ENCODE peak calls at places on chromosomes 3 and 15, in four cellular contexts. One of them, this sample, is unnamed.

GRCh38 chr3:87958289-87958688 is 100.5 kb downstream of the CGGBP1 start:
- DNase-seq in GM06990: no peak
- DNase-seq in WTC11: no peak
- DNase-seq in SK-N-SH: no peak
- DNase-seq in this sample: no peak

GRCh38 chr15:96261575-96262034 is 68.9 kb upstream of the NR2F2 start:
- DNase-seq in SK-N-SH: no peak
- DNase-seq in GM06990: peak; percentile 17
- DNase-seq in WTC11: no peak
- DNase-seq in this sample: no peak

GRCh38 chr15:52493968-52494367 is 34.7 kb downstream of the MYO5A start:
- DNase-seq in WTC11: no peak
- DNase-seq in SK-N-SH: no peak
- DNase-seq in GM06990: no peak
- DNase-seq in this sample: no peak

GRCh38 chr3:186930639-186931486 is 537 bp downstream of the ST6GAL1 start:
- DNase-seq in GM06990: peak; percentile 83
- DNase-seq in SK-N-SH: peak; percentile 73
- DNase-seq in WTC11: peak; percentile 87
- DNase-seq in this sample: peak; percentile 81

GRCh38 chr15:24394303-24394702 is 281.3 kb upstream of the NPAP1 start:
- DNase-seq in SK-N-SH: no peak
- DNase-seq in WTC11: no peak
- DNase-seq in GM06990: no peak
- DNase-seq in this sample: no peak

GRCh38 chr3:194148383-194148782 is 12.4 kb downstream of the HES1 start:
- DNase-seq in WTC11: no peak
- DNase-seq in GM06990: no peak
- DNase-seq in SK-N-SH: peak; percentile 32
- DNase-seq in this sample: no peak

GRCh38 chr3:9886328-9886727 is 4.1 kb upstream of the JAGN1 start:
- DNase-seq in GM06990: no peak
- DNase-seq in WTC11: no peak
- DNase-seq in SK-N-SH: no peak
- DNase-seq in this sample: no peak

GRCh38 chr3:50156991-50157493 is 1.9 kb downstream of the SEMA3F start:
- DNase-seq in GM06990: no peak
- DNase-seq in SK-N-SH: no peak
- DNase-seq in WTC11: peak; percentile 54
- DNase-seq in this sample: no peak

GRCh38 chr3:108342829-108343478 is 46.6 kb downstream of the HHLA2 start:
- DNase-seq in SK-N-SH: no peak
- DNase-seq in WTC11: no peak
- DNase-seq in GM06990: peak; percentile 59
- DNase-seq in this sample: no peak

GRCh38 chr3:134074790-134075567 is 45.3 kb upstream of the SLCO2A1 start:
- DNase-seq in GM06990: no peak
- DNase-seq in SK-N-SH: no peak
- DNase-seq in WTC11: no peak
- DNase-seq in this sample: no peak

GRCh38 chr3:93906245-93906644 is 67.5 kb downstream of the PROS1 start:
- DNase-seq in GM06990: no peak
- DNase-seq in WTC11: no peak
- DNase-seq in SK-N-SH: peak; percentile 14
- DNase-seq in this sample: no peak

GRCh38 chr3:78338405-78338804 is 1298.5 kb downstream of the ROBO2 start:
- DNase-seq in GM06990: no peak
- DNase-seq in WTC11: no peak
- DNase-seq in SK-N-SH: no peak
- DNase-seq in this sample: peak; percentile 33

GRCh38 chr3:148789156-148789555 is 38.5 kb upstream of the CPB1 start:
- DNase-seq in GM06990: no peak
- DNase-seq in SK-N-SH: no peak
- DNase-seq in WTC11: no peak
- DNase-seq in this sample: no peak

GRCh38 chr3:31624054-31624709 is 91.5 kb downstream of the STT3B start:
- DNase-seq in WTC11: no peak
- DNase-seq in GM06990: no peak
- DNase-seq in SK-N-SH: no peak
- DNase-seq in this sample: no peak

GRCh38 chr3:69699183-69699582 is 40.1 kb upstream of the MITF start:
- DNase-seq in SK-N-SH: no peak
- DNase-seq in WTC11: no peak
- DNase-seq in GM06990: no peak
- DNase-seq in this sample: no peak

GRCh38 chr3:142993958-142994442 is 7.4 kb upstream of the U2SURP start:
- DNase-seq in GM06990: no peak
- DNase-seq in WTC11: peak; percentile 58
- DNase-seq in SK-N-SH: peak; percentile 69
- DNase-seq in this sample: peak; percentile 74

GRCh38 chr3:196694202-196694638 is 17.8 kb downstream of the CEP19 start:
- DNase-seq in WTC11: no peak
- DNase-seq in GM06990: no peak
- DNase-seq in SK-N-SH: peak; percentile 51
- DNase-seq in this sample: peak; percentile 61

GRCh38 chr3:170714562-170715535 is 129.0 kb upstream of the SLC7A14 start:
- DNase-seq in SK-N-SH: no peak
- DNase-seq in WTC11: no peak
- DNase-seq in GM06990: no peak
- DNase-seq in this sample: no peak

GRCh38 chr3:107024481-107025153 is 352.6 kb upstream of the CCDC54 start:
- DNase-seq in GM06990: no peak
- DNase-seq in SK-N-SH: peak; percentile 41
- DNase-seq in WTC11: no peak
- DNase-seq in this sample: no peak

GRCh38 chr3:48979451-48979850 is 10.6 kb upstream of the P4HTM start:
- DNase-seq in WTC11: no peak
- DNase-seq in SK-N-SH: no peak
- DNase-seq in GM06990: no peak
- DNase-seq in this sample: no peak

GRCh38 chr15:41876689-41877088 is 17.2 kb downstream of the SPTBN5 start:
- DNase-seq in WTC11: no peak
- DNase-seq in GM06990: no peak
- DNase-seq in SK-N-SH: peak; percentile 60
- DNase-seq in this sample: no peak

GRCh38 chr3:155302891-155303290 is 9.4 kb upstream of the STRIT1 start:
- DNase-seq in GM06990: no peak
- DNase-seq in SK-N-SH: no peak
- DNase-seq in WTC11: no peak
- DNase-seq in this sample: no peak

GRCh38 chr15:23855947-23856346 is 168.8 kb upstream of the NDN start:
- DNase-seq in SK-N-SH: no peak
- DNase-seq in WTC11: no peak
- DNase-seq in GM06990: no peak
- DNase-seq in this sample: no peak

GRCh38 chr15:60444289-60444912 is 34.5 kb downstream of the ICE2 start:
- DNase-seq in WTC11: no peak
- DNase-seq in SK-N-SH: peak; percentile 10
- DNase-seq in GM06990: no peak
- DNase-seq in this sample: no peak

GRCh38 chr3:107198522-107199271 is 178.5 kb upstream of the CCDC54 start:
- DNase-seq in WTC11: no peak
- DNase-seq in SK-N-SH: no peak
- DNase-seq in GM06990: no peak
- DNase-seq in this sample: no peak

GRCh38 chr3:157333551-157333991 is 103.1 kb upstream of the PTX3 start:
- DNase-seq in GM06990: no peak
- DNase-seq in WTC11: no peak
- DNase-seq in SK-N-SH: no peak
- DNase-seq in this sample: no peak

GRCh38 chr3:195154793-195155535 is 116.0 kb downstream of the XXYLT1 start:
- DNase-seq in GM06990: peak; percentile 64
- DNase-seq in WTC11: no peak
- DNase-seq in SK-N-SH: peak; percentile 86
- DNase-seq in this sample: peak; percentile 77

DNA sequence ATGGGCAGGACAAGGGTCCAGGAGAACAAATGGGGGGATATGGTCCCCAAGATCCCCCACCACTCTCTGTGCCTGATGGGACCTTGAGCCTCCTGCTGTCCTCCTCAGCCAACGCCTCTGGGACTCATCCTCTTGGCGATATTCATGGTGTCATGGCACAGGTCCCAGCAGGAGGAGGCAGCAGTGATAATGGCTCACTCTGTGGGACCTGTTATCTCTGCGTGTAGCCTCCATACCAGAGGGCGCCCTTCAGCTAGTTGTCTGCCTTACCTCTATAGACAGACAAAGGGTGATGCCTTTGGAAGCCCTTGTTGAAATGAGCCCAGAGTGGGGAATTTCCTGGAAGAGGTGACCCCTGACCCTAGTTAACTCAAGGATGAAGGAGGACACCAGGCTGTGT is 7.4 kb downstream of the ZBTB47 start:
- DNase-seq in WTC11: no peak
- DNase-seq in GM06990: no peak
- DNase-seq in SK-N-SH: no peak
- DNase-seq in this sample: peak; percentile 57
- TF ChIP-seq CTCF in WTC11: no peak
- TF ChIP-seq CTCF in GM06990: peak; percentile 35
- TF ChIP-seq CTCF in SK-N-SH: no peak
- TF ChIP-seq CTCF in this sample: peak; percentile 10

GRCh38 chr15:56261854-56262509 is 18.3 kb upstream of the RFX7 start:
- DNase-seq in GM06990: no peak
- DNase-seq in SK-N-SH: no peak
- DNase-seq in WTC11: no peak
- DNase-seq in this sample: no peak
- TF ChIP-seq CTCF in GM06990: no peak
- TF ChIP-seq CTCF in SK-N-SH: no peak
- TF ChIP-seq CTCF in WTC11: no peak
- TF ChIP-seq CTCF in this sample: no peak

DNA sequence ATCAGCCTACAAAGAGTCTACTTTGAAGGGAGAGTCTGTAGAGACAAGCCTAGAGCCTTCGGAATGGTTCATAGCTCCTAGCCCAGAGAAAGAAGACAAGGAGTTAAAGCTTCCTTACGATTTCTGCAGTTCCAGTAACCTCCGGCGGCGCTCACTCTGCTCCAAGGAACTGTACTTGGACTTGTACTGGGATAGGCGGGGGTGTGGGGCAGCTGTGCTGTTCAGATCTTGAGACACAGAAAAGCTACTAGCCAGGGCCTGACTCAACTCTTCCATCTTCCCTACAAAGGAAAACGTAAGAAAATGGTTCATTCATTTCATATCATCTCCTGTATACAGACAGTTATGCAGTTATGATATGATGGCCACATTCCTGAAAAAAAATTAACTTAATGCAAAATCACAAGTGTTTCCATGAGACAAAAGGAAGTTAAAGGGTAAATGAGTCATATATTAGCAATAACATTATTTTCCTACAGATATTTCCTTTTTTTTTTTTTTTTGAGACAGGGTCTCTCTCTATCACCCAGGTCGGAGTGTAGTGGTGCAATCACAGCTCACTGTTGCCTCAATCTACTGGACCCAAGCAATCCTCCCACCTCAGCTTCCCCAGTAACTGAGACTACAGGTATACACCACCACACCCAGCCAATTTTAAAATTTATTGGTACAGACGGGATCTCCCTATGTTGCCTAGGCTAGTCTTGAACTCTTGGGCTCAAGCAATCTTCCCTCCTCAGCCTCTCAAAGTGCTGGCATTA is 4.6 kb downstream of the SNUPN start:
- DNase-seq in WTC11: no peak
- DNase-seq in GM06990: no peak
- DNase-seq in SK-N-SH: no peak
- DNase-seq in this sample: no peak
- TF ChIP-seq CTCF in WTC11: no peak
- TF ChIP-seq CTCF in GM06990: no peak
- TF ChIP-seq CTCF in SK-N-SH: peak; percentile 37
- TF ChIP-seq CTCF in this sample: no peak

GRCh38 chr3:40321818-40322217 is 12.3 kb downstream of the EIF1B start:
- DNase-seq in WTC11: no peak
- DNase-seq in SK-N-SH: no peak
- DNase-seq in GM06990: no peak
- DNase-seq in this sample: no peak

GRCh38 chr3:40312661-40313226 is 3.2 kb downstream of the EIF1B start:
- DNase-seq in WTC11: no peak
- DNase-seq in GM06990: no peak
- DNase-seq in SK-N-SH: no peak
- DNase-seq in this sample: no peak

GRCh38 chr3:40313975-40314860 is 4.7 kb downstream of the EIF1B start:
- DNase-seq in GM06990: no peak
- DNase-seq in SK-N-SH: no peak
- DNase-seq in WTC11: no peak
- DNase-seq in this sample: no peak

GRCh38 chr3:40317061-40317676 is 7.7 kb downstream of the EIF1B start:
- DNase-seq in GM06990: peak; percentile 41
- DNase-seq in SK-N-SH: peak; percentile 65
- DNase-seq in WTC11: no peak
- DNase-seq in this sample: peak; percentile 47
- TF ChIP-seq CTCF in GM06990: peak; percentile 71
- TF ChIP-seq CTCF in SK-N-SH: peak; percentile 90
- TF ChIP-seq CTCF in WTC11: peak; percentile 74
- TF ChIP-seq CTCF in this sample: peak; percentile 50

GRCh38 chr15:34101366-34102174 is at the start of the genes EMC7 and PGBD4:
- DNase-seq in SK-N-SH: peak; percentile 89
- DNase-seq in GM06990: peak; percentile 98
- DNase-seq in WTC11: peak; percentile 99
- DNase-seq in this sample: peak; percentile 92
- TF ChIP-seq CTCF in SK-N-SH: no peak
- TF ChIP-seq CTCF in GM06990: no peak
- TF ChIP-seq CTCF in WTC11: no peak
- TF ChIP-seq CTCF in this sample: no peak